ENCODE peak calls at places on chromosomes 3 and 15, in seven cellular contexts. B, F, Z, D, M, S and X are unnamed samples.

GRCh38 chr15:80308002-80308401 is 56.0 kb upstream of the CTXND1 start:
- DNase-seq in B (no peak), F (no peak), Z (no peak), D (peak), M (no peak), S (no peak), X (no peak)

GRCh38 chr3:169694117-169694516 is 30.6 kb upstream of the MECOM start:
- DNase-seq in B (no peak), F (no peak), Z (no peak), D (peak), M (no peak), S (peak), X (no peak)

GRCh38 chr3:11165457-11165856 is 11.2 kb downstream of the HRH1 start:
- DNase-seq in B (no peak), F (no peak), Z (no peak), D (no peak), M (no peak), S (no peak), X (no peak)

GRCh38 chr15:45690581-45691260 is 55.9 kb downstream of the SQOR start:
- DNase-seq in B (no peak), F (no peak), Z (no peak), D (no peak), M (peak), S (no peak), X (no peak)

GRCh38 chr3:180252683-180253082 is 215.9 kb upstream of the PEX5L start:
- DNase-seq in B (no peak), F (no peak), Z (no peak), D (no peak), M (no peak), S (no peak), X (no peak)

GRCh38 chr15:63939531-63940130 is 105.9 kb upstream of the HERC1 start:
- DNase-seq in B (no peak), F (no peak), Z (peak), D (peak), M (peak), S (peak), X (peak)

GRCh38 chr3:65344444-65344843 is 656.6 kb upstream of the ADAMTS9 start:
- DNase-seq in B (no peak), F (no peak), Z (no peak), D (no peak), M (no peak), S (no peak), X (no peak)

GRCh38 chr3:46946856-46947544 is 29.5 kb downstream of the CCDC12 start:
- DNase-seq in B (no peak), F (no peak), Z (no peak), D (no peak), M (no peak), S (peak), X (no peak)

GRCh38 chr3:142029052-142029642 is 120.2 kb downstream of the TFDP2 start:
- DNase-seq in B (no peak), F (no peak), Z (no peak), D (no peak), M (no peak), S (no peak), X (no peak)

GRCh38 chr3:174826069-174826468 is 33.1 kb upstream of the NAALADL2 start:
- DNase-seq in B (no peak), F (no peak), Z (no peak), D (no peak), M (no peak), S (no peak), X (no peak)

GRCh38 chr15:64112904-64113303 is 17.1 kb downstream of the SNX1 start:
- DNase-seq in B (no peak), F (no peak), Z (no peak), D (no peak), M (no peak), S (no peak), X (peak)

GRCh38 chr3:146189519-146190173 is 28.7 kb upstream of the PLOD2 start:
- DNase-seq in B (peak), F (no peak), Z (no peak), D (peak), M (no peak), S (peak), X (no peak)

GRCh38 chr3:52846427-52846983 is 11.7 kb upstream of the MUSTN1 start:
- DNase-seq in B (no peak), F (no peak), Z (no peak), D (no peak), M (no peak), S (no peak), X (no peak)

GRCh38 chr3:178088930-178089329 is 447.3 kb upstream of the KCNMB2 start:
- DNase-seq in B (no peak), F (no peak), Z (no peak), D (no peak), M (no peak), S (no peak), X (no peak)

GRCh38 chr3:191358929-191359328 is 28.6 kb upstream of the UTS2B start:
- DNase-seq in B (no peak), F (no peak), Z (no peak), D (no peak), M (no peak), S (no peak), X (no peak)

GRCh38 chr15:40469776-40470390 is 901 bp upstream of the CHST14 start:
- DNase-seq in B (no peak), F (no peak), Z (no peak), D (no peak), M (no peak), S (no peak), X (no peak)

GRCh38 chr3:189563841-189564563 is 67.2 kb upstream of the TP63 start:
- DNase-seq in B (no peak), F (no peak), Z (peak), D (peak), M (peak), S (peak), X (peak)

GRCh38 chr3:129312671-129313414 is 34.2 kb downstream of the HMCES start:
- DNase-seq in B (no peak), F (no peak), Z (no peak), D (peak), M (no peak), S (no peak), X (no peak)

GRCh38 chr3:180330440-180330839 is 271.5 kb upstream of the TTC14 start:
- DNase-seq in B (no peak), F (no peak), Z (no peak), D (no peak), M (no peak), S (no peak), X (no peak)

GRCh38 chr15:48001393-48002059 is 119.3 kb upstream of the SLC24A5 start:
- DNase-seq in B (no peak), F (no peak), Z (no peak), D (no peak), M (no peak), S (no peak), X (no peak)

GRCh38 chr15:61835476-61836106 is 224.7 kb downstream of the VPS13C start:
- DNase-seq in B (peak), F (peak), Z (peak), D (peak), M (no peak), S (peak), X (peak)